ENCODE peak calls at places on chromosomes 6 and 20, in four cellular contexts. D is A549, M is HCT116, J is SK-N-SH. B is an unnamed sample.

GRCh38 chr20:13262701-13263335 is 41.7 kb downstream of the ISM1 start:
- DNase-seq in J (no peak), M (no peak), D (no peak), B (no peak)

GRCh38 chr20:2558581-2559301 is 22.4 kb downstream of the TMC2 start:
- DNase-seq in J (no peak), D (no peak), M (no peak), B (peak)

GRCh38 chr6:8027965-8028651 is 36.1 kb downstream of the BLOC1S5 start:
- DNase-seq in D (no peak), M (no peak), J (no peak), B (no peak)

GRCh38 chr6:147507162-147508072 is 1.1 kb upstream of the SAMD5 start:
- DNase-seq in D (peak), M (no peak), J (peak), B (peak)

GRCh38 chr6:106194949-106195919 is 109.1 kb downstream of the PRDM1 start:
- DNase-seq in D (no peak), J (no peak), M (peak), B (no peak)

GRCh38 chr6:169899481-169900145 is 148.2 kb downstream of the ERMARD start:
- DNase-seq in J (no peak), D (no peak), M (no peak), B (no peak)

GRCh38 chr6:166029506-166029905 is 138.1 kb downstream of the TBXT start:
- DNase-seq in D (peak), M (no peak), J (no peak), B (no peak)

GRCh38 chr20:63056236-63057132 is 49.7 kb upstream of the BHLHE23 start:
- DNase-seq in J (peak), M (no peak), D (peak), B (peak)

GRCh38 chr20:36128463-36129176 is 25.9 kb upstream of the EPB41L1 start:
- DNase-seq in D (peak), J (no peak), M (no peak), B (no peak)

GRCh38 chr20:40467014-40467413 is 222.0 kb downstream of the MAFB start:
- DNase-seq in M (no peak), J (no peak), D (no peak), B (no peak)

GRCh38 chr20:50224553-50225255 is 34.1 kb downstream of the CEBPB start:
- DNase-seq in D (no peak), J (no peak), M (no peak), B (peak)

GRCh38 chr20:50224052-50224451 is 33.4 kb downstream of the CEBPB start:
- DNase-seq in M (no peak), J (no peak), D (no peak), B (no peak)

GRCh38 chr20:50229156-50229605 is 38.6 kb downstream of the CEBPB start:
- DNase-seq in M (no peak), J (no peak), D (no peak), B (no peak)

GRCh38 chr20:50227506-50227905 is 36.9 kb downstream of the CEBPB start:
- DNase-seq in M (no peak), J (no peak), D (no peak), B (no peak)

GRCh38 chr20:50226093-50226974 is 35.7 kb downstream of the CEBPB start:
- DNase-seq in D (no peak), J (no peak), M (no peak), B (no peak)
- TF ChIP-seq CTCF in D (no peak), J (no peak), M (no peak), B (no peak)

GRCh38 chr20:49448917-49449316 is 33.6 kb downstream of the KCNB1 start:
- DNase-seq in D (peak), J (no peak), M (peak), B (peak)

GRCh38 chr20:49455691-49456090 is 26.8 kb downstream of the KCNB1 start:
- DNase-seq in J (no peak), M (no peak), D (no peak), B (no peak)

GRCh38 chr20:49447946-49448809 is 34.3 kb downstream of the KCNB1 start:
- DNase-seq in D (no peak), M (no peak), J (no peak), B (no peak)

GRCh38 chr20:49450281-49450707 is 32.2 kb downstream of the KCNB1 start:
- DNase-seq in J (peak), D (no peak), M (no peak), B (peak)

DNA sequence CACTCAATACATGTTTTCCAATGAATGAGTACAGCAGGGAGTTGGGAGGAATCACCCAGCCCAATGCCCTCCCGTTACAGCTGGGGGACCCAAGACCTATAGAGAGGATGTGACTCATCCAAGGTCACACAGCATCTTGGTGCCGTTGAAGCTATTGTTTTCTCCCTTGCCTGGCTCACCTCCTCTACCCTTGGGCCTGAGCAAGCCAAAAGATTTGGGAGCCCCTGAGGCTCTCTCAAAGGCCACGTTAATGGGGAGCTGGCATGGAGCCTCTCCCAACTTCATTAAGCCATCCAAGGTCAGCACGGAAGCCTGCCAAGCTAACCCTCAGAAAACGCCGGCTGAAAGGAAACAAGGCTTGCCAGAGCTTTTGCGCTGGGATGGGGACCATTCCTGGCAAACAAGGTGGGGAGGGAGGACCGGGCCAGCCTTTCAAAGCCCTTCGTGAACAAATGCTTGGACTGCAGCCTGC is 30.4 kb downstream of the KCNB1 start:
- DNase-seq in D (no peak), M (no peak), J (no peak), B (no peak)
- TF ChIP-seq REST in D (no peak), M (no peak), J (no peak), B (no peak)

GRCh38 chr20:59016795-59017492 is 2.3 kb upstream of the TUBB1 start:
- DNase-seq in J (no peak), D (no peak), M (no peak), B (no peak)
- H3K4me2 ChIP-seq in J (no peak), D (no peak), M (peak), B (no peak)

DNA sequence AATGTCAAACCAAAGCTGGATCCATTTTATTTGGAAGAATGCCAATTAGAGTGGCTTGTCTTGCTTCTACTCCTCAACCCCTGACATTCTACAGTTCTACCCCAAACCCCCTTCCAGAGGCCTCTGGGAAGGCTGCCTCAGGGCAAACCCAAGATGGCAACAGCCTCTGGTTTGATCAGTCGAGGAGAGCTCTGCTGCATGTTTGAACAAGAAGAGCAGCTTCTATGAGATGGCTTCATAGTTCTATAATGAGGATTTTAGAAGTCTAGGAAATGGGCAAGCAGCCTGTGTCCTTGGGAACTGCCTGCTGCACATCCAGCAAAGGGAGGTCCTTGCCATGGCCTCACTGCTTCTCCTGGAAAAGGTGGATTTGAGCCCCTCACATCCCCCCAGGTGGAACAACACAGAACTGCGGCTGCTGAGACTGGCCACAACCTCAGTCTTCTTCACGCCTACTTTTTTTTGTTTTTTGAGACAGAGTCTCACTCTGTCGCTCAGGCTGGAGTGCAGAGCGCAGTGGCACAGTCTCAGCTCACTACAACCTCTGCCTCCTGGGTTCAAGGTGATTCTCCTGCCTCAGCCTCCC is 37.9 kb downstream of the ZC3H12D start:
- DNase-seq in J (no peak), D (no peak), M (no peak), B (peak)
- TF ChIP-seq CTCF in J (no peak), D (no peak), M (no peak), B (peak)

GRCh38 chr6:154907293-154907692 is 87.8 kb upstream of the TIAM2 start:
- DNase-seq in J (no peak), M (no peak), D (no peak), B (no peak)
- TF ChIP-seq REST in J (no peak), M (no peak), D (no peak), B (no peak)

DNA sequence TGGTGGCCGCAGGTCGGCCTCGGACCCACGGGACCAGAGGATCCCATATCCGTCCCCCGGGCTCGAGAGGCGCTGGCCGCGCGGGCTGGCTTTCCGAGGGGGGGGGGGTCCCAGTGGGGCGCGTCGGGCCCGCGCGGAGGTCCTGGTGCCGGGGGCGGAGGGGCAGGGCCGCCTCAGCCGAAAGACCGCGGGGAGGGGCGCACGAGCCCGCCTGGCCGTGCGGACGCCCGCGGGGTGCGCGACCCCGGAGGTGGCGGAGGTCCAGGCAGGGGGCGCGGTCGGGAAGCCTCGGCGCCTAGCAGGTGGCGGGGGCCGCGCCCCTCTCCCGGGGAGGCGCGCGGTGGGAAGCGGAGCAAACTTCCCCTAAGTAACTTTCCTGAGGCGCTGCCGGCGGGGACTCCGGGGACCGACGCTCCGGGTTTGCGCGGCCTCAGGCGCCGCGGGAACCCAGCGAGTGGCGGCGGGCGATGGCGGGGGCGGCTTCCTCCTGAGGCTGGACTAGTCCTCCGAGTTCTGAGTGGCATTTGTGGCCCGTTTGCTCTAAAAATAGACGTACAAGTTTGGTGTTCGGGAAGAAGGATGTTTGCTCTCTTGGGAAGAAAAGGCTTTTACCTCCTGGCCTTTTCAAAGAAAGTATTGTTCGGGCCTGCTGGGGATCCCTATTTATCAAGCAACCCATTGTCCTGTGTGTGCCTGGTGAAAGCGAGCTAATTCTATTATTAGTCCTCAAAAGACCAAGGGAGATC is 26.4 kb upstream of the BTBD3 start:
- DNase-seq in J (peak), D (peak), M (no peak), B (peak)
- H3K4me2 ChIP-seq in J (peak), D (peak), M (peak), B (peak)

DNA sequence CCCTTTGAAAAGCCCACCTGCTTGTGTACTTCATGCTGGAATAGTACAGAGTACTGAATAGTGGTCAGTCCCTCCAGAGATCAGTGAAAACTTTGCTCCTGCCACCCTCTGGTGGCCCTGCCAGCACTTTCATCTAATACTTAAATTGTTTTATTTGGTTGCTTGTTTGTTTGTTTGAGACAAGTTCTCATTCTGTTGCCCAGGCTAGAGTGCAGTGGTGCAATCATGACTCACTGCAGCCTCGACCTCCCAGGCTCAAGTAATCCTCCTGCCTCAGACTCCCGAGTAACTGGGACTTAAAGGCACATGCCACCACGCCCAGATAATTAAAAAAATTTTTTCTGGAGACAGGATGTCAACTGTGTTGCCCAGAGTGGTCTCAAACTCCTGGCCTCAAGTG is 9.1 kb downstream of the FAM83D start:
- DNase-seq in D (peak), J (no peak), M (no peak), B (no peak)
- TF ChIP-seq CTCF in D (peak), J (peak), M (peak), B (peak)

GRCh38 chr20:12108842-12109241 is 191.1 kb downstream of the BTBD3 start:
- DNase-seq in M (no peak), J (no peak), D (no peak), B (no peak)

GRCh38 chr20:12110711-12111110 is 193.0 kb downstream of the BTBD3 start:
- DNase-seq in J (no peak), M (no peak), D (no peak), B (no peak)

GRCh38 chr20:12112089-12112474 is 194.4 kb downstream of the BTBD3 start:
- DNase-seq in M (no peak), D (no peak), J (no peak), B (no peak)

GRCh38 chr20:12111431-12112088 is 193.9 kb downstream of the BTBD3 start:
- DNase-seq in M (no peak), D (no peak), J (no peak), B (no peak)

DNA sequence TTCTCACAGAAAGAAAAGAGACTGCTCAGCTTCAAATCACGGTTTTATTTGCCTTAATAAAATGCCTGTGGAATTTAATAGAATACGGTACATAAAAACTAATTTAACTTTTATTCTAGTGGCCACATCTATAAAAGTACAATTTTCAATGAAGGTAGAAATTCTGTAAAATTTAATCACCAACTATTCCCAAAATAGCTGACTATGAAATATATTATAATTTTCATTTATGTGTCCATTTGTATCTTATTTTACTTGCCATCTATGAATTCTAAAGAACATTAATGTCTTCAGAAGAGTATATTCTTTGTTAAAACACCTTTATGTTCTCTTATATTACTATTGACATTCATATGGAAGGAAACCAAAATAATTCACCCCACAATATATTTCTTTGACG is 192.6 kb downstream of the BTBD3 start:
- DNase-seq in M (no peak), D (no peak), J (no peak), B (no peak)
- TF ChIP-seq REST in M (no peak), D (no peak), J (no peak), B (no peak)

DNA sequence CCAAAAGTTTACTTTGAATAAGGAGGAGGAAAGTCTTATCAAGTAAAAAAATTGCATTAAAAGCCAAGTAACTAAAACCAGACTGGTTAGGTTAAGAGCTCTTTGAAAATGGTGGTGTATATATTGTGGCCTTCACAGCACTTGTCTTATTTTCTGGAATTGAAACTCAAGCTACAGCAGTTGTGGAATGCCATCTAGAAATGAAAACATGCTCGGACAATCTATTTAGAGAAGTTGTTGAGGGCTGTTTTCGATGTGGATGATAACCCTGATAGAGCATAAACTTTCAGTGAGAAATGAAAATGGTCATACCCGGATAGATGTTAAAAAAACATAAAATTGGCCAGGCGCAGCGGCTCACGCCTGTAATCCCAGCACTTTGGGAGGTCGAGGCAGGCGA is 47.0 kb downstream of the ARID1B start:
- DNase-seq in J (no peak), M (no peak), D (no peak), B (no peak)
- H3K4me2 ChIP-seq in J (no peak), M (no peak), D (no peak), B (no peak)

DNA sequence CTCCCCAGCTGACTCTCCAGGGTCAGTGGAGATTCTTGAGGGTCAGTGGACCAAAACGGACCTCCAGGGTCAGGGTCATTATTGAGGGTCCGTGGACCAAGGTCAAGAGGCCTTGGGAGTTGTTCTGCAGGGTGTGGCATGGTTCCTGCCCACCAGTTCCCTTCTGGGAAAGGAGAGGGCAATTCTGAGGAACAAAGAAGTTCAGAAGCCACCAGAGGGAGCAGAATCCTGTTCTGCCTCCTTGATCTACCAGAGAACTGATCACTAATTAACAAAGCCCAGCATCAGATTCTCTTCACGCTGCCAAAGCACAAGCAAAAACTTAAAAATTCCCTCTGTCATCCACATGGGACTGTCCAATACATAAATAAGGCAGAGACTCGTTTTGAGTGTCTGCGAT is 263.4 kb downstream of the DHX35 start:
- DNase-seq in M (no peak), J (no peak), D (no peak), B (peak)
- TF ChIP-seq CTCF in M (peak), J (no peak), D (no peak), B (peak)

B was measured in GM23338.